ENCODE peak calls at places on chromosomes 2 and 18, in five cellular contexts. W is PC-9, O is cardiac muscle cell, D is GM13976, P is spleen. Y is an unnamed sample.

GRCh38 chr2:33788044-33788443 is 188.9 kb upstream of the FAM98A start:
- DNase-seq in W (no peak), O (no peak), D (no peak), P (no peak), Y (no peak)

GRCh38 chr2:29250977-29251376 is 135.8 kb downstream of the CLIP4 start:
- DNase-seq in W (no peak), O (no peak), D (no peak), P (no peak), Y (no peak)

GRCh38 chr2:46363535-46364170 is 66.4 kb downstream of the EPAS1 start:
- DNase-seq in W (peak; percentile 48), O (peak; percentile 78), D (no peak), P (no peak), Y (no peak)

GRCh38 chr2:64675860-64676259 is 22.1 kb upstream of the SERTAD2 start:
- DNase-seq in W (peak; percentile 57), O (no peak), D (no peak), P (no peak), Y (no peak)

GRCh38 chr2:44895061-44895460 is 46.4 kb upstream of the SIX3 start:
- DNase-seq in W (peak; percentile 63), O (no peak), D (no peak), P (no peak), Y (no peak)

GRCh38 chr2:159608108-159608507 is 8.2 kb downstream of the BAZ2B start:
- DNase-seq in W (no peak), O (no peak), D (no peak), P (no peak), Y (no peak)

GRCh38 chr2:26229595-26229994 is 14.8 kb downstream of the HADHA start:
- DNase-seq in W (no peak), O (no peak), D (no peak), P (no peak), Y (no peak)

GRCh38 chr18:79527656-79528055 is 131.9 kb downstream of the NFATC1 start:
- DNase-seq in W (no peak), O (no peak), D (no peak), P (no peak), Y (no peak)

GRCh38 chr2:240236217-240237111 is 96.0 kb upstream of the OTOS start:
- DNase-seq in W (no peak), O (no peak), D (no peak), P (peak; percentile 75), Y (peak; percentile 94)

GRCh38 chr18:2657043-2657512 is 1.6 kb downstream of the SMCHD1 start:
- DNase-seq in W (no peak), O (no peak), D (no peak), P (no peak), Y (no peak)

GRCh38 chr2:147082850-147083522 is 761.8 kb upstream of the ACVR2A start:
- DNase-seq in W (no peak), O (peak; percentile 89), D (peak; percentile 31), P (no peak), Y (no peak)

GRCh38 chr2:31413025-31413424 is 1.5 kb downstream of the XDH start:
- DNase-seq in W (peak; percentile 83), O (peak; percentile 52), D (no peak), P (no peak), Y (no peak)

GRCh38 chr18:24964213-24964612 is 387.8 kb downstream of the ZNF521 start:
- DNase-seq in W (no peak), O (no peak), D (no peak), P (no peak), Y (peak; percentile 21)

GRCh38 chr2:15561574-15562344 is 625 bp upstream of the NBAS start:
- DNase-seq in W (no peak), O (peak; percentile 82), D (peak; percentile 30), P (no peak), Y (no peak)

GRCh38 chr2:219722276-219722883 is 95.0 kb downstream of the SLC4A3 start:
- DNase-seq in W (no peak), O (no peak), D (no peak), P (no peak), Y (no peak)

GRCh38 chr2:236047886-236048540 is 120.2 kb downstream of the GBX2 start:
- DNase-seq in W (peak; percentile 99), O (no peak), D (no peak), P (no peak), Y (no peak)

GRCh38 chr2:74092236-74092635 is 55.5 kb downstream of the BOLA3 start:
- DNase-seq in W (no peak), O (no peak), D (no peak), P (no peak), Y (no peak)

GRCh38 chr2:99544608-99545007 is 54.8 kb upstream of the REV1 start:
- DNase-seq in W (no peak), O (no peak), D (no peak), P (no peak), Y (no peak)

GRCh38 chr2:54824582-54824981 is 101.1 kb downstream of the EML6 start:
- DNase-seq in W (no peak), O (no peak), D (no peak), P (no peak), Y (no peak)

GRCh38 chr2:111191877-111192276 is 71.2 kb downstream of the BCL2L11 start:
- DNase-seq in W (no peak), O (no peak), D (no peak), P (no peak), Y (no peak)

GRCh38 chr2:16727256-16727655 is 61.6 kb upstream of the CYRIA start:
- DNase-seq in W (no peak), O (peak; percentile 38), D (no peak), P (no peak), Y (no peak)
- TF ChIP-seq CTCF in W (no peak), O (peak; percentile 18), D (no peak), P (no peak), Y (peak; percentile 16)

GRCh38 chr2:71452565-71452964 is 796 bp upstream of the DYSF start:
- DNase-seq in W (peak; percentile 93), O (peak; percentile 57), D (no peak), P (peak; percentile 88), Y (peak; percentile 90)
- TF ChIP-seq CTCF in W (peak; percentile 55), O (peak; percentile 22), D (no peak), P (peak; percentile 28), Y (peak; percentile 41)

GRCh38 chr2:42089340-42089925 is 41.6 kb downstream of the PKDCC start:
- DNase-seq in W (peak; percentile 54), O (peak; percentile 59), D (peak; percentile 81), P (peak; percentile 90), Y (peak; percentile 73)
- TF ChIP-seq CTCF in W (peak; percentile 95), O (peak; percentile 57), D (peak; percentile 89), P (peak; percentile 35), Y (peak; percentile 60)

GRCh38 chr2:96604104-96604503 is 34.0 kb downstream of the KANSL3 start:
- DNase-seq in W (peak; percentile 36), O (no peak), D (no peak), P (no peak), Y (no peak)
- TF ChIP-seq CTCF in W (peak; percentile 20), O (peak; percentile 11), D (no peak), P (no peak), Y (no peak)

Y was measured in psoas muscle.